ENCODE peak calls at places on chromosomes 1 and 21, in seven cellular contexts. K is body of pancreas, X is endodermal cell, J is breast epithelium, L is kidney, F is MM.1S, O is psoas muscle. G is an unnamed sample. For H3K9me3, the result is how much of the 10 kb centered on the place peaks cover.

GRCh38 chr1:57285979-57286378 is 137.9 kb downstream of the DAB1 start:
- DNase-seq in K (no peak), X (no peak), J (no peak), L (no peak), F (no peak), O (no peak), G (no peak)

GRCh38 chr1:194043984-194044755 is 857.8 kb upstream of the B3GALT2 start:
- DNase-seq in K (no peak), X (no peak), J (no peak), L (no peak), F (no peak), O (no peak), G (no peak)

GRCh38 chr21:26832513-26832912 is 12.7 kb downstream of the ADAMTS1 start:
- DNase-seq in K (no peak), X (no peak), J (no peak), L (no peak), F (no peak), O (no peak), G (no peak)

GRCh38 chr1:221839794-221840395 is 98.0 kb upstream of the DUSP10 start:
- DNase-seq in K (peak), X (no peak), J (peak), L (peak), F (peak), O (peak), G (no peak)

GRCh38 chr1:93344886-93345632 is 648 bp upstream of the DR1 start:
- DNase-seq in K (no peak), X (no peak), J (no peak), L (no peak), F (no peak), O (no peak), G (peak)

GRCh38 chr1:6949991-6950765 is 164.9 kb downstream of the CAMTA1 start:
- DNase-seq in K (no peak), X (peak), J (no peak), L (no peak), F (no peak), O (no peak), G (no peak)

GRCh38 chr1:89910780-89911179 is 84.1 kb upstream of the ZNF326 start:
- DNase-seq in K (no peak), X (peak), J (no peak), L (no peak), F (no peak), O (no peak), G (no peak)

GRCh38 chr1:198637157-198637556 is 1.7 kb upstream of the PTPRC start:
- DNase-seq in K (no peak), X (no peak), J (no peak), L (no peak), F (no peak), O (no peak), G (peak)

GRCh38 chr1:162010175-162010506 is 13.5 kb downstream of the OLFML2B start:
- DNase-seq in K (no peak), X (no peak), J (no peak), L (no peak), F (no peak), O (no peak), G (no peak)

GRCh38 chr1:6960291-6960758 is 175.1 kb downstream of the CAMTA1 start:
- DNase-seq in K (peak), X (no peak), J (no peak), L (peak), F (no peak), O (peak), G (no peak)

GRCh38 chr1:3531928-3532327 is 77.5 kb downstream of the ARHGEF16 start:
- DNase-seq in K (no peak), X (peak), J (no peak), L (no peak), F (no peak), O (no peak), G (no peak)

GRCh38 chr1:220990417-220991337 is 111.4 kb downstream of the HLX start:
- DNase-seq in K (no peak), X (no peak), J (no peak), L (no peak), F (no peak), O (no peak), G (no peak)

DNA sequence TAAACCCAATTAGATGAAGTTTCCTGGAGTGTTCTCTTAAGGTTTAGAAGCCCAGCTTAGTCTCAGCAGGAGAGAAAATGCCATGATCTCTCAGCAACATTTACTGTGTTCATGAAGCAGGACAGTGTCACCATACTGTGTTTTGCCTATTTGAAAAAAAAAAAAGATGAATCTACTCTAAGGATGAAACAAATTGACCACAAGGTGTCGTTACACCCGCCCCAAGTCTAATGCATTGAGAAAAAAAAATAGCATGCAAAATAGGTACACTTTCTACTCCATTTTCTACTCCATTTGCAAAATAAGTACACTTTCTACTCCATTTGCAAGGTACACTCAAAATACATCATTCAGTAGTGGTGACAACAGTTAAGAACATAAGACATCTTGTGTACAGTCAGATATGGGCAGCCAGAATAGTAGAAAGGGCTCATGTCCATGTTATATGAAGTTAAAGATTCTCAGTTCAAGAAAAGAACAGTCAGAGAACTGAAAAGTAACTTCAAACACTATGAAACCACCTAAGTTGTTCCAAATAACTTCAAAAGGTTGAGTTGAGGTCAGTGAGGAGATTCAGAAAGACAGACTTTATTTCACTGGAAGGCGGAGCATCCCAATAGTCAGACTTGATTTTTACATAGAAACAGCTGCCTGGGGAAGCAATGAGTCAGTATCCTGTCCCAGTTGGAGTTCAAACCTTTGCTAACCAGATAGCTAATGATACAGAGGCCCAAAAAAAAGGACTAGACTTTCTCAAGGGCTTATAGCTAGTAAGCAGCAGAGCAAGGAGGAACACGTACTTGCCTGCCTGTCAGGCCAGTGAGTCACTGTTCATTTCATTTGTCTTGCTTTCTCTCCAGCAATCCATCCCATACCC is 13.3 kb downstream of the PLPPR5 start:
- DNase-seq in K (no peak), X (no peak), J (no peak), L (no peak), F (peak), O (no peak), G (peak)
- H3K27ac ChIP-seq in K (no peak), X (no peak), J (no peak), L (no peak), F (no peak), O (no peak), G (no peak)

GRCh38 chr1:72283204-72284083 is 1.1 kb upstream of the NEGR1 start:
- DNase-seq in K (peak), X (peak), J (peak), L (peak), F (peak), O (peak), G (no peak)

GRCh38 chr1:72284084-72284397 is 1.7 kb upstream of the NEGR1 start:
- DNase-seq in K (no peak), X (no peak), J (peak), L (no peak), F (no peak), O (no peak), G (no peak)

GRCh38 chr1:72284398-72285073 is 2.2 kb upstream of the NEGR1 start:
- DNase-seq in K (peak), X (peak), J (no peak), L (peak), F (peak), O (peak), G (no peak)

GRCh38 chr1:72286401-72286800 is 4.1 kb upstream of the NEGR1 start:
- DNase-seq in K (no peak), X (no peak), J (no peak), L (no peak), F (no peak), O (no peak), G (no peak)

DNA sequence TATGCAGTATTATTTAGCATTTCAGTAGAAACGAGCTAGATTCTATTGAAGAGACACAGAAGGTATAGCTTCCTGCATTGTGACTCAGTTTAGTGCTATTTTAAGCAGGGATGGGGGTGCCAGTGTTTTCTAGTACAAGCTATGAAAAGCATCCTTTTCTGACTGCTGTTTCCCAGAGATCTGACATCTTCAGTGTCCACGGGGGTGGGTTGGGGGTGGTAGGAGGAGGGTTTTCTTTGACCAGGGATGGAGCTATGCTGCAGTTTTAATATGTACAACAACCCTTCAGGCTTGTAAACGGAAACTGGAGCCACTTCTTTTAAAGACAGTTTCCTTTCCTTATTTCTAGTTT is 2.7 kb upstream of the NEGR1 start:
- DNase-seq in K (no peak), X (no peak), J (no peak), L (no peak), F (no peak), O (no peak), G (no peak)
- TF ChIP-seq CTCF in K (no peak), X (no peak), J (no peak), L (no peak), F (no peak), O (no peak), G (no peak)

GRCh38 chr1:219580019-219580676 is 32.8 kb downstream of the ZC3H11B start:
- DNase-seq in K (no peak), X (no peak), J (no peak), L (no peak), F (no peak), O (no peak), G (no peak)
- H3K9me3 ChIP-seq in K (under half), X (under half), J (under half), L (under half), F (under half), O (under half), G (under half)

GRCh38 chr1:211352985-211353515 is 26.4 kb downstream of the TRAF5 start:
- DNase-seq in K (peak), X (peak), J (peak), L (no peak), F (peak), O (no peak), G (peak)
- H3K27ac ChIP-seq in K (no peak), X (no peak), J (no peak), L (no peak), F (peak), O (no peak), G (no peak)

DNA sequence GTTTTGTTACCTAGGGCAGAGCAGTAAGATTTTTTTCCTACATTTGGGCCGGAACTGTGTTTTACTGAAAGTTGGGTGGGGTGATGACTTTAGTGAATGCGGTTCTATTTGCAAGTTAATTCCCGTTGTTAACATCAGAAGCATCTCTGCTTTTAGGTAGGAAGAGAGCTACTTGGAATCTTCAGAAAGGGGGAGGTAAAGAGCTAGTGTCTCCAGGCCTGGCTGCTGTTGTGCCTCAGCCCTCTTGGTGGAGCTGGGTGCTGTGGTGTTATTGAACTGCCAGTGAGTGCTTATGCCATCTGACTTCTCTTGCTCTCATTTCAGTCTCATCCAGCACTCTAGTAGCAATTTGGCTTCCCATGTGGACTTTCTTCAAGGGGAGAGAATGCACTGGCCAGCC is 3.4 kb downstream of the KDM4A start:
- DNase-seq in K (no peak), X (peak), J (no peak), L (no peak), F (peak), O (no peak), G (peak)
- TF ChIP-seq CTCF in K (no peak), X (peak), J (no peak), L (no peak), F (peak), O (no peak), G (peak)

GRCh38 chr1:31615939-31616338 is 1.6 kb upstream of the HCRTR1 start:
- DNase-seq in K (no peak), X (no peak), J (no peak), L (no peak), F (no peak), O (no peak), G (no peak)
- H3K9me3 ChIP-seq in K (under half), X (under half), J (under half), L (under half), F (under half), O (under half), G (under half)

GRCh38 chr1:43541721-43542401 is 11.2 kb downstream of the PTPRF start:
- DNase-seq in K (peak), X (no peak), J (peak), L (peak), F (no peak), O (peak), G (no peak)
- H3K27ac ChIP-seq in K (peak), X (no peak), J (peak), L (peak), F (no peak), O (no peak), G (no peak)

GRCh38 chr21:41861987-41862386 is 17.2 kb downstream of the PRDM15 start:
- DNase-seq in K (no peak), X (peak), J (no peak), L (peak), F (no peak), O (no peak), G (peak)
- TF ChIP-seq CTCF in K (no peak), X (peak), J (no peak), L (no peak), F (no peak), O (no peak), G (peak)

DNA sequence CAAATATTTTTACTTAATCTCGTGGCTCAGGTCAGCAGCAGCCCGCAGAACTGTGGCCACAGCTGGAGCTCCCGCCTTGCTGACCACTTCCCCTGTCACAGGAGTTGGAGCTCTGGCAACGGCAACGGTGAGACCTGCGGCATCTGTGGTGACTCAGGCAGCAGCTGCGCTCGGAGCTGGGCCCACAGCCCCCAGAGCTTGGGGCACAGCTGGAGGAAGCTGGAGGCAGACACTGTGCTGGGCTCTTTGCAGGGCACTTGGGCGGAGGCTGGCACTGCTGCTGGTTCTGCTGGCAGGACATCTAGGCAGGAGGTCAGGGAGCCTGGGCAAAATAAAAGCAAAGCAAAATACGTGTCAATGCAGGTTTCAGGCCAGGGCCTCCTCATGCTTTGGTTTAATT is at the start of gene LCE3A:
- DNase-seq in K (no peak), X (no peak), J (no peak), L (no peak), F (peak), O (peak), G (no peak)
- H3K9me3 ChIP-seq in K (under half), X (half or more), J (under half), L (under half), F (under half), O (under half), G (under half)

DNA sequence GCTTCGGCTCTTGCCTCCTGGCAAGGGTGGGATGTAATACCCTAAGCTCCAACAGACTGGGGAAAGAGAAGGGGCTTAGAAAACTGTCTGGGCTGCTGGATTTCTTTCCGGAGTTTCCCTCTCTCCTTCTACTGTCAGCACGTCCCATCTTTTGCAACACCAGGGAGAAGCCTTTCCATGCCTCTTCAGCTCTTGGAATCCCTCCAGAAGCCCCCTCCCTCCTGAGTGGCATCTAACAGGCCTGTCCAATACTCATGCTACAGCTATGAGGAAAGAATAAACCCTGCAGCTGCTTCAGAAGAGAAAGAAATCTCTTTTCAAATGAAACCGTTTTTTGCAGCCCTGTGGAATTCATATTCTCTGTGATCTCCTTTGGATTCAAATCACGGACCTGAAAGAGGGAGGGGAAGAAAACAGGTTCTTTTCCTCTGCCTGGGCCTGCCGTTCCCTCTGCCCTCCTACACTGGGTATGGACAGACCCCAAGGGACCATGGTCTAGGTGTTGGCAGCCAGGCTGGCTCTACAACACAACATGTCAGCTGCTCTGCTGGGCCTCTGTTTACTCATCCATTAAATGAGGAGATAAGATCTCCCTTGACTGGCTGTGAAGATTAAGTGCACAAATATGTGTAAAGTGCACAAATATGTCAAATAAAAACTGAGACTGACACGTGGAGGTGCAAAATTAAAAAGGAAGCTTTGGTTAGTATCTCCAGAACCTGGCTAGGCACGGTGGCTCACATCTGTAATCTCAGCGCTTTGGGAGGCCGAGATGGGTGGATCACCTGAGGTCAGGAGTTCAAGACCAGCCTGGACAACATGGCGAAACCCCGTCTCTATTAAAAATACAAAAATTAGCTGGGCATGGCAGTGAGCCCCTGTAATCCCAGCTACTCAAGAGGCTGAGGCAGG is 6.0 kb upstream of the CAPN2 start:
- DNase-seq in K (no peak), X (peak), J (no peak), L (peak), F (no peak), O (no peak), G (no peak)
- H3K27ac ChIP-seq in K (no peak), X (no peak), J (peak), L (peak), F (no peak), O (peak), G (no peak)